ENCODE peak calls at places on chromosomes 1 and 21, in seven cellular contexts. F is Panc1, Z is GM12891, E is GM12892, K is spleen, M is HL-60, D is K562. Y is an unnamed sample.
A peak's percentile ranks its signal among the peaks of the same experiment; 100 is the strongest.

GRCh38 chr21:34845521-34846213 is 176.9 kb downstream of the CLIC6 start:
- DNase-seq in F (peak; percentile 27), D (no peak), Z (peak; percentile 52), M (peak; percentile 59), K (no peak), E (peak; percentile 39), Y (no peak)

GRCh38 chr1:208201241-208201640 is 42.9 kb downstream of the PLXNA2 start:
- DNase-seq in K (no peak), D (no peak), F (no peak), Z (no peak), E (no peak), M (no peak), Y (no peak)

GRCh38 chr1:81509619-81510018 is 291.1 kb upstream of the ADGRL2 start:
- DNase-seq in K (no peak), F (no peak), M (no peak), Z (no peak), D (no peak), E (no peak), Y (no peak)

GRCh38 chr1:30856260-30856790 is 52.2 kb downstream of the SDC3 start:
- DNase-seq in F (no peak), M (no peak), Z (no peak), E (no peak), K (no peak), D (no peak), Y (no peak)

GRCh38 chr1:91806777-91807700 is 78.9 kb downstream of the TGFBR3 start:
- DNase-seq in M (no peak), E (no peak), Z (no peak), D (no peak), F (no peak), K (no peak), Y (no peak)

GRCh38 chr21:26965567-26966359 is 1.1 kb downstream of the ADAMTS5 start:
- DNase-seq in D (no peak), K (peak; percentile 66), M (no peak), Z (peak; percentile 6), E (no peak), F (no peak), Y (no peak)

GRCh38 chr1:183983371-183984105 is 54.0 kb downstream of the COLGALT2 start:
- DNase-seq in M (no peak), D (no peak), F (no peak), Z (no peak), E (no peak), K (no peak), Y (no peak)

GRCh38 chr1:145990249-145991097 is 5.9 kb downstream of the TXNIP start:
- DNase-seq in K (no peak), D (no peak), E (no peak), M (no peak), F (no peak), Z (no peak), Y (peak; percentile 87)

GRCh38 chr1:212218065-212218464 is 67.1 kb upstream of the PPP2R5A start:
- DNase-seq in M (no peak), Z (no peak), E (no peak), D (no peak), K (no peak), F (no peak), Y (no peak)

GRCh38 chr21:14557413-14557812 is 11.3 kb upstream of the SAMSN1 start:
- DNase-seq in F (no peak), K (no peak), E (no peak), M (no peak), Z (no peak), D (no peak), Y (no peak)

GRCh38 chr1:225554216-225554812 is 98.6 kb downstream of the ENAH start:
- DNase-seq in F (no peak), Z (no peak), M (no peak), K (no peak), D (peak; percentile 22), E (peak; percentile 4), Y (no peak)

GRCh38 chr1:28640766-28641165 is 2.1 kb downstream of the TAF12 start:
- DNase-seq in E (no peak), M (peak; percentile 45), D (no peak), K (peak; percentile 8), F (no peak), Z (no peak), Y (no peak)

GRCh38 chr21:46126321-46127238 is 28.7 kb downstream of the COL6A2 start:
- DNase-seq in Z (no peak), F (no peak), M (no peak), D (no peak), E (peak; percentile 29), K (peak; percentile 71), Y (no peak)

GRCh38 chr1:175278729-175279128 is 86.2 kb upstream of the KIAA0040 start:
- DNase-seq in D (no peak), F (no peak), K (no peak), E (no peak), Z (no peak), M (no peak), Y (no peak)

GRCh38 chr1:217564833-217565232 is 66.1 kb downstream of the GPATCH2 start:
- DNase-seq in Z (no peak), M (peak; percentile 13), E (no peak), F (no peak), D (no peak), K (no peak), Y (no peak)

GRCh38 chr21:40847956-40848355 is 998 bp upstream of the DSCAM start:
- DNase-seq in Z (no peak), E (no peak), K (no peak), M (no peak), F (no peak), D (no peak), Y (no peak)

GRCh38 chr21:43924421-43925095 is 59.5 kb downstream of the AGPAT3 start:
- DNase-seq in E (no peak), K (no peak), F (no peak), M (no peak), D (no peak), Z (no peak), Y (no peak)

GRCh38 chr1:11961230-11961629 is 19.0 kb upstream of the MFN2 start:
- DNase-seq in D (no peak), M (peak; percentile 13), F (no peak), Z (no peak), K (no peak), E (no peak), Y (no peak)

GRCh38 chr1:162755306-162755705 is 35.2 kb upstream of the HSD17B7 start:
- DNase-seq in E (no peak), D (no peak), K (no peak), Z (no peak), F (no peak), M (no peak), Y (no peak)

GRCh38 chr1:41862411-41863221 is 56.1 kb downstream of the HIVEP3 start:
- DNase-seq in D (no peak), M (peak; percentile 1), Z (no peak), K (no peak), E (no peak), F (peak; percentile 93), Y (no peak)
- TF ChIP-seq POLR2AphosphoS5 in D (no peak), M (no peak), Z (no peak), K (no peak), E (no peak), F (no peak), Y (no peak)

GRCh38 chr1:65524931-65525296 is 104.4 kb downstream of the LEPR start:
- DNase-seq in M (no peak), D (no peak), Z (no peak), K (no peak), E (no peak), F (no peak), Y (no peak)

GRCh38 chr1:65526049-65526556 is 105.6 kb downstream of the LEPR start:
- DNase-seq in F (no peak), Z (no peak), K (no peak), D (no peak), E (no peak), M (no peak), Y (no peak)

GRCh38 chr1:65527672-65528071 is 107.2 kb downstream of the LEPR start:
- DNase-seq in Z (no peak), E (no peak), F (no peak), M (no peak), D (peak; percentile 16), K (no peak), Y (no peak)

GRCh38 chr1:65527211-65527610 is 106.7 kb downstream of the LEPR start:
- DNase-seq in E (no peak), M (no peak), F (no peak), Z (no peak), K (no peak), D (no peak), Y (no peak)

DNA sequence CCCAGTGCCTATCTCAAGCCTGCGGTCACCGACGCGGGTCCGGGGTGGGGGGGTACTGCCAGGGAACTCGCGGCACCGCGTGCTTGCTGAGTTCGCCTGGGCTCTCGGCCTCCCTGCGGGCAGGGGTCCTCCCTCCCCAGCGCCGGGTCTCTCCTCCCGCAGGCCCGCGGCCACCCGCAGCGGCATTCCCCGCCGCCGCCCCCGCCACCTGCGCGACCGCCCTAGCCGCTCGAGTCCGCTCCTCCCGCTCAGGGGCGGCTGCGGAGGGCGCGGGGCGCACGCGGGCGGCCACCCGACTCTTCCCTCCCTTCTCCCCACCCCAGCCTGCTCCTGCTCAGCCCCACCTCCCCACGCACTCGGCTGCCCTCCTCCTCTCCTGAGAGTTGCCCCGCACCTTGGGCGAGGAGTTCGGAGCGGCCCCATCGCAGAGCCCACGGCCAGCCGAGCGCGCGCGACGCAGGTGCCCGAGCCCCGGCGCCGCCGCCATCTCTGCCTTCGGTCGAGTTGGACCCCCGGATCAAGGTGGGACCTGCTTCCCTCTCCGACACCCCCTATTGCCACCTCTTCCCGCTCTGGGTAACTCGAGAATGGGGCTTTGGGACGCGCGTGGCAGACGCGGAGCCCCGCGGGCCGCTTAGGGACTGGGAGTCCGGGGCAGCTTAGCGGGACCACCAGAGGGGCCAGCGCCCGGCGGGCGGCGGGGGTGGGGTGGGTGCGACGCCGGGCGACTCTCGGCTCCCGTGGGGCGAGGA is 105.0 kb downstream of the LEPR start:
- DNase-seq in D (peak; percentile 75), F (no peak), Z (peak; percentile 5), M (no peak), E (no peak), K (peak; percentile 72), Y (no peak)
- TF ChIP-seq POLR2AphosphoS5 in D (no peak), F (no peak), Z (no peak), M (no peak), E (no peak), K (no peak), Y (no peak)

GRCh38 chr1:15255582-15256149 is 8.6 kb downstream of the FHAD1 start:
- DNase-seq in Z (no peak), F (no peak), E (no peak), D (no peak), M (no peak), K (no peak), Y (peak; percentile 13)
- TF ChIP-seq POLR2AphosphoS5 in Z (no peak), F (no peak), E (no peak), D (no peak), M (no peak), K (no peak), Y (no peak)

DNA sequence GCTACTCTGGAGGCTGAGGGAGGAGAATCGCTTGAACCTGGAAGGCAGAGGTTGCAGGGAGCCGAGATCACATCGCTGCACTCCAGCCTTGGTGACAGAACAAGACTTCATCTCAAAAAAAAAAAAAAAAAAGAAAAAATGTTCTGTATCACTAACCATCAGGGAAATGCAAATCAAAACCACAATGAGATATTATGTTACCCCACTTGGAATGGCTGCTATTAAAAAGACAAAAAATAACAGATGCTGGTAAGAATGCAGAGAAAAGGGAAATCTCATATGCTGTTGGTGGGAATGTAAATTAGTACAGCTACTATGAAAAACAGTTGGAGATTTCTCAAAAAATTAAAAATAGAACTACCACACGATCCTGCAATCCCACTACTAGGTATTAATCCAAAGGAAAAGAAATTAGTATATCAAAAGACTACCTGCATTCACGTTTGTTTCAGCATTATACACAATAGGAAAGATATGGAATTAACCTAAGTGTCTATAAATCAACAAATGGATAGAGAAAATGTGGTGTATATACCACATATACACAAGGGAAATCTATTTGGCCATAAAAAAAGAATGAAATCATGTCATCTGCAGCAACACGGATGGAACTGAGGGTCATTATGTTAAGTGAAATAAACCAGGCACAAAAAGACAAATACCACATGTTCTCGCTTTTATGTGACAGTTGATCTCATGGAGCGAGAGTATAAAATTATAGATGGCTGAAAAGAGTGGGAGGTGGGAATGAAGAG is 62.6 kb downstream of the ABL2 start:
- DNase-seq in Z (no peak), E (no peak), D (no peak), K (no peak), M (no peak), F (no peak), Y (no peak)
- TF ChIP-seq POLR2AphosphoS5 in Z (no peak), E (no peak), D (no peak), K (no peak), M (no peak), F (no peak), Y (no peak)

Y was measured in vagina.